ENCODE peak calls at places on chromosome 4, in ten cellular contexts. Y is neural progenitor cell; A is NCI-H510A; W is activated CD4-positive, alpha-beta T cell treated with anti-CD3 and anti-CD28 coated beads, Interleukin-2, amount 10 ng/mL, durations not matched to agents 7 days and 5 days; C is caudate nucleus; E is astrocyte of the spinal cord; R is GM10248; S is left ventricle myocardium inferior; Q is Karpas-422; X is frontal cortex. L is an unnamed sample.

GRCh38 chr4:84944952-84945351 is 21.5 kb downstream of the WDFY3 start:
- DNase-seq in Y (no peak), A (no peak), W (no peak), C (no peak), E (no peak), R (no peak), S (no peak), Q (no peak), X (no peak), L (no peak)

GRCh38 chr4:142414336-142414945 is 431.7 kb downstream of the INPP4B start:
- DNase-seq in Y (no peak), A (no peak), W (no peak), C (no peak), E (no peak), R (no peak), S (no peak), Q (no peak), X (no peak), L (no peak)

GRCh38 chr4:98639108-98639507 is 19.3 kb downstream of the TSPAN5 start:
- DNase-seq in Y (no peak), A (no peak), W (no peak), C (no peak), E (no peak), R (no peak), S (no peak), Q (no peak), X (no peak), L (no peak)

GRCh38 chr4:99711657-99712056 is 54.0 kb upstream of the C4orf54 start:
- DNase-seq in Y (no peak), A (no peak), W (no peak), C (no peak), E (no peak), R (no peak), S (no peak), Q (no peak), X (no peak), L (no peak)

GRCh38 chr4:91058345-91058744 is 931.2 kb downstream of the CCSER1 start:
- DNase-seq in Y (no peak), A (no peak), W (no peak), C (no peak), E (peak), R (no peak), S (no peak), Q (no peak), X (no peak), L (no peak)

GRCh38 chr4:177251237-177251636 is 58.4 kb upstream of the NEIL3 start:
- DNase-seq in Y (no peak), A (no peak), W (peak), C (no peak), E (no peak), R (no peak), S (no peak), Q (no peak), X (no peak), L (no peak)

GRCh38 chr4:90190510-90190909 is 63.3 kb downstream of the CCSER1 start:
- DNase-seq in Y (no peak), A (no peak), W (no peak), C (no peak), E (no peak), R (no peak), S (no peak), Q (no peak), X (no peak), L (no peak)

GRCh38 chr4:183256756-183257385 is 63.2 kb downstream of the CLDN22 start:
- DNase-seq in Y (peak), A (peak), W (peak), C (no peak), E (peak), R (peak), S (peak), Q (peak), X (peak), L (no peak)

GRCh38 chr4:126560794-126561193 is 1072.0 kb upstream of the INTU start:
- DNase-seq in Y (no peak), A (no peak), W (no peak), C (no peak), E (no peak), R (no peak), S (no peak), Q (no peak), X (no peak), L (no peak)

L was measured in NCI-H748 treated with DMSO at 0.1 percent for 48 hours.